ENCODE peak calls at places on chromosomes 2 and 18, in six cellular contexts. Y, G, I, L, P and Q are unnamed samples.

GRCh38 chr2:168920504-168921157 is 19.5 kb downstream of the G6PC2 start:
- DNase-seq in L (peak), P (no peak), I (no peak), Y (peak), G (no peak), Q (no peak)

GRCh38 chr2:138115664-138116063 is 151.4 kb downstream of the HNMT start:
- DNase-seq in P (no peak), Y (peak), L (no peak), G (no peak), I (no peak), Q (peak)

GRCh38 chr2:1990724-1991123 is 246.4 kb upstream of the PXDN start:
- DNase-seq in G (no peak), L (no peak), Y (peak), I (peak), P (no peak), Q (no peak)

GRCh38 chr2:240161087-240161750 is 20.8 kb upstream of the OTOS start:
- DNase-seq in P (no peak), Y (no peak), G (no peak), L (no peak), I (no peak), Q (no peak)

GRCh38 chr2:104774631-104775030 is 79.3 kb upstream of the POU3F3 start:
- DNase-seq in L (no peak), G (no peak), Y (no peak), P (no peak), I (no peak), Q (no peak)

GRCh38 chr2:45329045-45329677 is 281.9 kb downstream of the SRBD1 start:
- DNase-seq in G (no peak), L (peak), I (no peak), Y (peak), P (no peak), Q (no peak)

GRCh38 chr2:128467321-128467901 is 148.7 kb upstream of the HS6ST1 start:
- DNase-seq in Y (peak), L (no peak), P (no peak), G (no peak), I (peak), Q (no peak)

GRCh38 chr2:238967031-238967977 is 119.4 kb downstream of the TWIST2 start:
- DNase-seq in I (no peak), G (peak), Y (no peak), P (no peak), L (no peak), Q (no peak)

GRCh38 chr2:45821558-45822271 is 170.2 kb downstream of the PRKCE start:
- DNase-seq in I (peak), Y (peak), P (no peak), L (peak), G (peak), Q (peak)

GRCh38 chr2:11292464-11293255 is 51.8 kb downstream of the ROCK2 start:
- DNase-seq in I (no peak), L (no peak), G (no peak), P (no peak), Y (peak), Q (no peak)

GRCh38 chr2:23900133-23900926 is 26.6 kb downstream of the ATAD2B start:
- DNase-seq in Y (peak), G (no peak), L (peak), I (no peak), P (no peak), Q (peak)

GRCh38 chr18:3877678-3878077 is 427.7 kb downstream of the TGIF1 start:
- DNase-seq in P (no peak), I (no peak), L (no peak), G (no peak), Y (peak), Q (no peak)

GRCh38 chr2:3449106-3449505 is 69.6 kb downstream of the TRAPPC12 start:
- DNase-seq in I (no peak), G (no peak), P (no peak), Y (no peak), L (no peak), Q (no peak)

DNA sequence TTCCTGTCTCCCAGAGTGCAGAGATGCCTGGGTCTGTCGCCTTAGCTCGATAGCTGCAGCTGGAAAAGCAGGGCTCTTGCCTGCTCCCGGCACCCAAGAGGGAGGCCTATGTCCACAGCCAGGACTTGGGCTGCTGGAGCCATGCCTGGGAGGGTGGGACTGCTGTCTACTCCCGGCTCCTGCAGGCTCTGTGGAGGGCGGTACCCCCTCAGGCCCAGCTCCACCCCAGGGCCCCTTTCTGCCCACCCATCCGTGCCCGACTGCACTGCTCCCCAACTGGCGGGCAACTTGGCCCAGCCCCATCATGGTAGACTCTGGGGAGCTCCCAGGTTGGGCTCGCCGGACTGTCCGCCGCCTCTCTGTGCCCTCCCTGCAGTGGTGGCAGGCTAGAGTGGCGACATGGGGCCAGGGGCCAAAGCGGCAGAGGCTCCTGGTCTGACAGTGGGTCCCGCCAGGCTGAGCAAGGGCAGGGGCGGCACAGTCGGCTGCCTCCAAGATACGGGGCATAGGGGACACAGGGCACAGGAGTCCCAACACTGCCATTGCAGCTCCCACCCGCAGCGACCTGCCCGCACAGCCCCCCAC is 901.0 kb downstream of the CCDC85A start:
- DNase-seq in L (no peak), P (no peak), Y (no peak), G (no peak), I (no peak), Q (no peak)
- H3K27ac ChIP-seq in L (no peak), P (no peak), Y (no peak), G (no peak), I (no peak), Q (no peak)

GRCh38 chr2:173929441-173929840 is 35.7 kb downstream of the SP3 start:
- DNase-seq in Y (no peak), L (no peak), I (no peak), G (no peak), P (no peak), Q (no peak)
- H3K27ac ChIP-seq in Y (no peak), L (no peak), I (no peak), G (no peak), P (no peak), Q (no peak)

GRCh38 chr2:113906647-113907046 is 16.8 kb downstream of the ACTR3 start:
- DNase-seq in Y (no peak), I (no peak), L (no peak), P (no peak), G (no peak), Q (no peak)

GRCh38 chr2:113910967-113911678 is 21.2 kb downstream of the ACTR3 start:
- DNase-seq in P (no peak), G (no peak), Y (no peak), L (no peak), I (no peak), Q (no peak)

GRCh38 chr2:113907297-113907696 is 17.4 kb downstream of the ACTR3 start:
- DNase-seq in Y (no peak), G (no peak), I (no peak), P (no peak), L (no peak), Q (no peak)

GRCh38 chr2:113915067-113915819 is 25.4 kb downstream of the ACTR3 start:
- DNase-seq in L (no peak), P (no peak), G (no peak), I (no peak), Y (no peak), Q (no peak)

GRCh38 chr2:113910110-113910717 is 20.3 kb downstream of the ACTR3 start:
- DNase-seq in G (no peak), P (no peak), L (no peak), Y (peak), I (no peak), Q (no peak)
- H3K27ac ChIP-seq in G (no peak), P (no peak), L (no peak), Y (no peak), I (no peak), Q (no peak)

GRCh38 chr18:62659698-62660097 is 55.6 kb upstream of the PHLPP1 start:
- DNase-seq in Y (no peak), P (no peak), G (no peak), L (no peak), I (no peak), Q (no peak)
- H3K27ac ChIP-seq in Y (no peak), P (no peak), G (no peak), L (no peak), I (no peak), Q (no peak)

GRCh38 chr2:85975581-85975980 is 86.8 kb upstream of the ST3GAL5 start:
- DNase-seq in Y (no peak), L (no peak), I (no peak), P (no peak), G (no peak), Q (no peak)
- H3K27ac ChIP-seq in Y (no peak), L (no peak), I (no peak), P (no peak), G (peak), Q (no peak)